ENCODE peak calls at places on chromosomes 12 and 14, in seven cellular contexts. One of them, this sample, is unnamed.

GRCh38 chr14:94345344-94346072 is 22.4 kb upstream of the SERPINA6 start:
- DNase-seq in astrocyte of the spinal cord: peak
- DNase-seq in IMR-90: peak
- DNase-seq in GM20000: no peak
- DNase-seq in endothelial cell: no peak
- DNase-seq in chondrocyte: no peak
- DNase-seq in mesothelial cell of epicardium: no peak
- DNase-seq in this sample: no peak

GRCh38 chr14:65333926-65334687 is 78.4 kb upstream of the FUT8 start:
- DNase-seq in chondrocyte: no peak
- DNase-seq in astrocyte of the spinal cord: peak
- DNase-seq in endothelial cell: no peak
- DNase-seq in mesothelial cell of epicardium: no peak
- DNase-seq in IMR-90: peak
- DNase-seq in GM20000: no peak
- DNase-seq in this sample: no peak

GRCh38 chr14:28744126-28744525 is 22.5 kb upstream of the FOXG1 start:
- DNase-seq in mesothelial cell of epicardium: no peak
- DNase-seq in GM20000: no peak
- DNase-seq in astrocyte of the spinal cord: no peak
- DNase-seq in IMR-90: no peak
- DNase-seq in endothelial cell: no peak
- DNase-seq in chondrocyte: no peak
- DNase-seq in this sample: no peak

GRCh38 chr12:104986022-104986941 is at the start of gene NOPCHAP1:
- DNase-seq in astrocyte of the spinal cord: peak
- DNase-seq in mesothelial cell of epicardium: peak
- DNase-seq in endothelial cell: peak
- DNase-seq in chondrocyte: peak
- DNase-seq in GM20000: peak
- DNase-seq in IMR-90: peak
- DNase-seq in this sample: peak

GRCh38 chr14:28301179-28301578 is 465.4 kb upstream of the FOXG1 start:
- DNase-seq in GM20000: no peak
- DNase-seq in chondrocyte: no peak
- DNase-seq in astrocyte of the spinal cord: no peak
- DNase-seq in endothelial cell: no peak
- DNase-seq in IMR-90: no peak
- DNase-seq in mesothelial cell of epicardium: no peak
- DNase-seq in this sample: no peak

GRCh38 chr12:76144253-76144564 is 59.7 kb upstream of the NAP1L1 start:
- DNase-seq in astrocyte of the spinal cord: no peak
- DNase-seq in IMR-90: peak
- DNase-seq in chondrocyte: no peak
- DNase-seq in GM20000: no peak
- DNase-seq in mesothelial cell of epicardium: peak
- DNase-seq in endothelial cell: no peak
- DNase-seq in this sample: no peak

GRCh38 chr12:124240493-124240892 is 54.4 kb upstream of the RFLNA start:
- DNase-seq in endothelial cell: no peak
- DNase-seq in IMR-90: no peak
- DNase-seq in astrocyte of the spinal cord: no peak
- DNase-seq in chondrocyte: no peak
- DNase-seq in GM20000: peak
- DNase-seq in mesothelial cell of epicardium: no peak
- DNase-seq in this sample: no peak

GRCh38 chr12:78155546-78155945 is 324.9 kb downstream of the NAV3 start:
- DNase-seq in endothelial cell: no peak
- DNase-seq in chondrocyte: no peak
- DNase-seq in GM20000: no peak
- DNase-seq in IMR-90: peak
- DNase-seq in mesothelial cell of epicardium: no peak
- DNase-seq in astrocyte of the spinal cord: peak
- DNase-seq in this sample: no peak

GRCh38 chr14:68691031-68691864 is 101.6 kb downstream of the ZFP36L1 start:
- DNase-seq in mesothelial cell of epicardium: no peak
- DNase-seq in GM20000: no peak
- DNase-seq in endothelial cell: no peak
- DNase-seq in astrocyte of the spinal cord: no peak
- DNase-seq in chondrocyte: no peak
- DNase-seq in IMR-90: no peak
- DNase-seq in this sample: no peak

GRCh38 chr14:104770851-104771272 is 17.9 kb downstream of the SIVA1 start:
- DNase-seq in mesothelial cell of epicardium: no peak
- DNase-seq in IMR-90: no peak
- DNase-seq in endothelial cell: no peak
- DNase-seq in chondrocyte: no peak
- DNase-seq in GM20000: peak
- DNase-seq in astrocyte of the spinal cord: no peak
- DNase-seq in this sample: no peak
- TF ChIP-seq CTCF in mesothelial cell of epicardium: peak
- TF ChIP-seq CTCF in IMR-90: peak
- TF ChIP-seq CTCF in endothelial cell: peak
- TF ChIP-seq CTCF in chondrocyte: peak
- TF ChIP-seq CTCF in GM20000: no peak
- TF ChIP-seq CTCF in astrocyte of the spinal cord: peak
- TF ChIP-seq CTCF in this sample: peak

GRCh38 chr12:65962921-65963883 is 138.9 kb downstream of the HMGA2 start:
- DNase-seq in chondrocyte: no peak
- DNase-seq in astrocyte of the spinal cord: peak
- DNase-seq in IMR-90: no peak
- DNase-seq in mesothelial cell of epicardium: no peak
- DNase-seq in endothelial cell: peak
- DNase-seq in GM20000: peak
- DNase-seq in this sample: no peak
- TF ChIP-seq CTCF in chondrocyte: peak
- TF ChIP-seq CTCF in astrocyte of the spinal cord: peak
- TF ChIP-seq CTCF in IMR-90: peak
- TF ChIP-seq CTCF in mesothelial cell of epicardium: no peak
- TF ChIP-seq CTCF in endothelial cell: no peak
- TF ChIP-seq CTCF in GM20000: peak
- TF ChIP-seq CTCF in this sample: peak

DNA sequence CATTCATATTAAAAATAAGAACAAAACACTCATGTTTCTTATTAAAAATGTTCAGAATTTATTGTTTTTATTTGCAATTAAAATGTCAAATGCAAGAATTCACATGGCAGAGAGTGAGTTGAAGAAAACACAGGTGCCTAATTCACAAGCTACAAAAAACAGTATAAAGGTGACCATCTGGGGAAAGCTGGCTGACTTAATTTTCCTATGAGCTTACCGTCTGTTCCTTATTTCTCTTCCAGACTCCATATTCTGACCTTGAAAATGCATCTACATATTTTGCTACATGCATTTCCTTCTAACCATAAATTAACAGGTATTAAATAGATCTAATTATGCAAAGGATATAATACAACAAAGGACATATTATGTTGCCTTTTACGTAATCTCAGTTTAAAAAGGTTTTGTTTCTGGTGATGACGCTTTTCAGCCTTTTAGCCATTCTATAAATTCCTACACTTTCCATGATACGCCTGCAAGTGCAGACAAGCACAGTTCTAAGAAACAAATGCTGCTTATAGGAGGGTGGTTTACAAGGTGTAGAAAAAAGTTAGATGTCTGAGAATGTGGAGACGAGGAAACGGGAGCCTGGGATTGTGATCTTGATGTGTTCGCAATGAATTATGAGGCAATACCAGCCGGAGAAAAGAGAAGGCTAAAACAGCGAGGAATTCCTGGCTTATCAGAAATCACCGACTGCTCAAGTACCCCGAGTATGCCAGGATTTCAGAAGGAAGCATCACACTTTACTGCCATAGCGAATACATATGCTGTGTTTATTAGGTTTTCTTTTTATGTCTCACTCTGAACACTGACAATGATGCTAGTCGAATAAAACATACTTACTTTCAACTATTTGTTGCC is 24.6 kb downstream of the LIN7A start:
- DNase-seq in GM20000: no peak
- DNase-seq in endothelial cell: no peak
- DNase-seq in astrocyte of the spinal cord: no peak
- DNase-seq in chondrocyte: no peak
- DNase-seq in IMR-90: no peak
- DNase-seq in mesothelial cell of epicardium: no peak
- DNase-seq in this sample: no peak
- TF ChIP-seq CTCF in GM20000: no peak
- TF ChIP-seq CTCF in endothelial cell: no peak
- TF ChIP-seq CTCF in astrocyte of the spinal cord: no peak
- TF ChIP-seq CTCF in chondrocyte: no peak
- TF ChIP-seq CTCF in IMR-90: no peak
- TF ChIP-seq CTCF in mesothelial cell of epicardium: no peak
- TF ChIP-seq CTCF in this sample: no peak

GRCh38 chr14:103730490-103731035 is 15.0 kb downstream of the ZFYVE21 start:
- DNase-seq in GM20000: no peak
- DNase-seq in astrocyte of the spinal cord: no peak
- DNase-seq in IMR-90: no peak
- DNase-seq in mesothelial cell of epicardium: no peak
- DNase-seq in chondrocyte: no peak
- DNase-seq in endothelial cell: no peak
- DNase-seq in this sample: peak
- TF ChIP-seq CTCF in GM20000: no peak
- TF ChIP-seq CTCF in astrocyte of the spinal cord: peak
- TF ChIP-seq CTCF in IMR-90: no peak
- TF ChIP-seq CTCF in mesothelial cell of epicardium: no peak
- TF ChIP-seq CTCF in chondrocyte: peak
- TF ChIP-seq CTCF in endothelial cell: no peak
- TF ChIP-seq CTCF in this sample: no peak

DNA sequence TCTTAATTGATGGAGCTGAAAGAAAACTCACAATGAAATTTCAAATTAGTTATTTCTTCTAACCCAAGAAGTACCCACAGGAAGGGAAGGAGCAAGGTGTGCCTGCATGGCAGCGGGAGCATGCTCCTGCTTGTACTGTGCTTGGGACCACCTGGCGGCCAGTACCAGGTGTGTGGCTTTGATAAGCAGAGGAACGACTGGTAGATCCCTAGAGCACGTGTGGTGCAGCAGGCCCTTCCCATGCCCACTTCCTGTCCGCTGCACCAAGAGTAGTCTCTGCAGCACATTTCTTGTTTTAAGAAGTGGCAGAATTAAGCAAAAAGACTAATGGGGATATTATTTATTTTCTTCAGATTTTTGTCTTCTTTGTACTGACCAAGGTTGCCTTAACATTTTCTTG is 122.3 kb upstream of the ATF1 start:
- DNase-seq in astrocyte of the spinal cord: no peak
- DNase-seq in mesothelial cell of epicardium: no peak
- DNase-seq in GM20000: no peak
- DNase-seq in endothelial cell: peak
- DNase-seq in IMR-90: no peak
- DNase-seq in chondrocyte: no peak
- DNase-seq in this sample: no peak
- TF ChIP-seq CTCF in astrocyte of the spinal cord: no peak
- TF ChIP-seq CTCF in mesothelial cell of epicardium: no peak
- TF ChIP-seq CTCF in GM20000: no peak
- TF ChIP-seq CTCF in endothelial cell: no peak
- TF ChIP-seq CTCF in IMR-90: no peak
- TF ChIP-seq CTCF in chondrocyte: no peak
- TF ChIP-seq CTCF in this sample: no peak

DNA sequence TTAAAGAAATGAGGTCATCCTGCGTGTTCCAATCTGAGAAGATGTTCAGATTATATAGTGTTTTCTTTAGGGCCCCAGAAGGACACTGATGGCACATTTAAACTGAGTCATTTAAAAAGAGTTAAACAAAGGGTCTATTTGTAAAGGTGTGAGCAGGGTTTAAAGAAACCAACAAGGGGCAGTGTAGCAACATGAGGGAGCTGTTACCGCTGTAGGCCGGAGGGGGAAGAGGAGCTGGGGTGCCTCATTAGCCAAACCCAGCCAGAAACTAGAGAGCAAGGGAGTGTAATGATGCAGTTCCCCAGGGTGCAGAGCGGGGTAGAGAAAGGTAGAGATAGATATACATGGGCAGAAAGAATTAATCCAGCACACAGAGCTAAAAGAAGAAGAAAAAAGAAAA is 160.4 kb downstream of the TBX5 start:
- DNase-seq in IMR-90: no peak
- DNase-seq in mesothelial cell of epicardium: no peak
- DNase-seq in GM20000: no peak
- DNase-seq in chondrocyte: no peak
- DNase-seq in endothelial cell: no peak
- DNase-seq in astrocyte of the spinal cord: no peak
- DNase-seq in this sample: no peak
- TF ChIP-seq CTCF in IMR-90: no peak
- TF ChIP-seq CTCF in mesothelial cell of epicardium: no peak
- TF ChIP-seq CTCF in GM20000: no peak
- TF ChIP-seq CTCF in chondrocyte: no peak
- TF ChIP-seq CTCF in endothelial cell: no peak
- TF ChIP-seq CTCF in astrocyte of the spinal cord: no peak
- TF ChIP-seq CTCF in this sample: no peak

GRCh38 chr12:15882055-15882971 is at the start of gene STRAP:
- DNase-seq in astrocyte of the spinal cord: peak
- DNase-seq in GM20000: peak
- DNase-seq in chondrocyte: peak
- DNase-seq in mesothelial cell of epicardium: peak
- DNase-seq in IMR-90: peak
- DNase-seq in endothelial cell: peak
- DNase-seq in this sample: peak
- TF ChIP-seq CTCF in astrocyte of the spinal cord: no peak
- TF ChIP-seq CTCF in GM20000: no peak
- TF ChIP-seq CTCF in chondrocyte: peak
- TF ChIP-seq CTCF in mesothelial cell of epicardium: no peak
- TF ChIP-seq CTCF in IMR-90: no peak
- TF ChIP-seq CTCF in endothelial cell: no peak
- TF ChIP-seq CTCF in this sample: no peak

GRCh38 chr14:55297611-55298323 is 26.5 kb downstream of the FBXO34 start:
- DNase-seq in chondrocyte: no peak
- DNase-seq in endothelial cell: no peak
- DNase-seq in IMR-90: no peak
- DNase-seq in astrocyte of the spinal cord: no peak
- DNase-seq in GM20000: peak
- DNase-seq in mesothelial cell of epicardium: no peak
- DNase-seq in this sample: peak
- TF ChIP-seq CTCF in chondrocyte: peak
- TF ChIP-seq CTCF in endothelial cell: no peak
- TF ChIP-seq CTCF in IMR-90: no peak
- TF ChIP-seq CTCF in astrocyte of the spinal cord: no peak
- TF ChIP-seq CTCF in GM20000: no peak
- TF ChIP-seq CTCF in mesothelial cell of epicardium: no peak
- TF ChIP-seq CTCF in this sample: peak

GRCh38 chr14:104445086-104445485 is 134.5 kb upstream of the C14orf180 start:
- DNase-seq in endothelial cell: no peak
- DNase-seq in chondrocyte: no peak
- DNase-seq in astrocyte of the spinal cord: no peak
- DNase-seq in IMR-90: no peak
- DNase-seq in mesothelial cell of epicardium: no peak
- DNase-seq in GM20000: no peak
- DNase-seq in this sample: no peak

GRCh38 chr14:104444159-104445030 is 135.2 kb upstream of the C14orf180 start:
- DNase-seq in chondrocyte: no peak
- DNase-seq in GM20000: no peak
- DNase-seq in astrocyte of the spinal cord: no peak
- DNase-seq in mesothelial cell of epicardium: no peak
- DNase-seq in endothelial cell: no peak
- DNase-seq in IMR-90: no peak
- DNase-seq in this sample: no peak

GRCh38 chr14:104442611-104443390 is 136.8 kb upstream of the C14orf180 start:
- DNase-seq in endothelial cell: no peak
- DNase-seq in mesothelial cell of epicardium: no peak
- DNase-seq in GM20000: no peak
- DNase-seq in IMR-90: no peak
- DNase-seq in chondrocyte: no peak
- DNase-seq in astrocyte of the spinal cord: no peak
- DNase-seq in this sample: no peak

GRCh38 chr14:104442107-104442551 is 137.4 kb upstream of the C14orf180 start:
- DNase-seq in astrocyte of the spinal cord: no peak
- DNase-seq in chondrocyte: peak
- DNase-seq in endothelial cell: no peak
- DNase-seq in GM20000: no peak
- DNase-seq in IMR-90: no peak
- DNase-seq in mesothelial cell of epicardium: no peak
- DNase-seq in this sample: no peak

GRCh38 chr14:104443391-104444158 is 136.0 kb upstream of the C14orf180 start:
- DNase-seq in mesothelial cell of epicardium: no peak
- DNase-seq in chondrocyte: no peak
- DNase-seq in GM20000: no peak
- DNase-seq in astrocyte of the spinal cord: no peak
- DNase-seq in endothelial cell: no peak
- DNase-seq in IMR-90: no peak
- DNase-seq in this sample: no peak
- TF ChIP-seq CTCF in mesothelial cell of epicardium: no peak
- TF ChIP-seq CTCF in chondrocyte: no peak
- TF ChIP-seq CTCF in GM20000: no peak
- TF ChIP-seq CTCF in astrocyte of the spinal cord: no peak
- TF ChIP-seq CTCF in endothelial cell: no peak
- TF ChIP-seq CTCF in IMR-90: no peak
- TF ChIP-seq CTCF in this sample: no peak